ENCODE peak calls at places on chromosomes 4 and X, in ten cellular contexts. One of them, this sample, is unnamed.

GRCh38 chr4:170026253-170026991 is at the start of gene MFAP3L:
- DNase-seq in activated CD4-positive, alpha-beta T cell treated with anti-CD3 and anti-CD28 coated beads for 48 hours: peak
- DNase-seq in colonic mucosa: peak
- DNase-seq in activated naive CD4-positive, alpha-beta T cell: peak
- DNase-seq in RPMI7951: peak
- DNase-seq in left cardiac atrium: peak
- DNase-seq in nephron progenitor cell: peak
- DNase-seq in GM23338: peak
- DNase-seq in iris pigment epithelial cell: peak
- DNase-seq in H54: peak
- DNase-seq in this sample: peak

GRCh38 chr4:13986533-13986932 is 359.0 kb upstream of the BOD1L1 start:
- DNase-seq in activated CD4-positive, alpha-beta T cell treated with anti-CD3 and anti-CD28 coated beads for 48 hours: no peak
- DNase-seq in colonic mucosa: no peak
- DNase-seq in activated naive CD4-positive, alpha-beta T cell: no peak
- DNase-seq in RPMI7951: no peak
- DNase-seq in left cardiac atrium: no peak
- DNase-seq in nephron progenitor cell: no peak
- DNase-seq in GM23338: no peak
- DNase-seq in iris pigment epithelial cell: no peak
- DNase-seq in H54: no peak
- DNase-seq in this sample: no peak

GRCh38 chr4:112007361-112007760 is 137.9 kb upstream of the FAM241A start:
- DNase-seq in activated CD4-positive, alpha-beta T cell treated with anti-CD3 and anti-CD28 coated beads for 48 hours: no peak
- DNase-seq in colonic mucosa: no peak
- DNase-seq in activated naive CD4-positive, alpha-beta T cell: no peak
- DNase-seq in RPMI7951: no peak
- DNase-seq in left cardiac atrium: no peak
- DNase-seq in nephron progenitor cell: no peak
- DNase-seq in GM23338: no peak
- DNase-seq in iris pigment epithelial cell: no peak
- DNase-seq in H54: no peak
- DNase-seq in this sample: no peak

GRCh38 chr4:173218411-173219125 is 50.0 kb downstream of the GALNT7 start:
- DNase-seq in activated CD4-positive, alpha-beta T cell treated with anti-CD3 and anti-CD28 coated beads for 48 hours: no peak
- DNase-seq in colonic mucosa: no peak
- DNase-seq in activated naive CD4-positive, alpha-beta T cell: no peak
- DNase-seq in RPMI7951: peak
- DNase-seq in left cardiac atrium: no peak
- DNase-seq in nephron progenitor cell: no peak
- DNase-seq in GM23338: no peak
- DNase-seq in iris pigment epithelial cell: peak
- DNase-seq in H54: no peak
- DNase-seq in this sample: no peak

GRCh38 chrX:99308302-99308701 is 1101.8 kb downstream of the PCDH19 start:
- DNase-seq in activated CD4-positive, alpha-beta T cell treated with anti-CD3 and anti-CD28 coated beads for 48 hours: no peak
- DNase-seq in colonic mucosa: no peak
- DNase-seq in activated naive CD4-positive, alpha-beta T cell: no peak
- DNase-seq in RPMI7951: no peak
- DNase-seq in left cardiac atrium: no peak
- DNase-seq in nephron progenitor cell: no peak
- DNase-seq in GM23338: no peak
- DNase-seq in iris pigment epithelial cell: no peak
- DNase-seq in H54: no peak
- DNase-seq in this sample: no peak

GRCh38 chrX:16319929-16320328 is 152.6 kb downstream of the MAGEB17 start:
- DNase-seq in activated CD4-positive, alpha-beta T cell treated with anti-CD3 and anti-CD28 coated beads for 48 hours: no peak
- DNase-seq in colonic mucosa: no peak
- DNase-seq in activated naive CD4-positive, alpha-beta T cell: no peak
- DNase-seq in RPMI7951: peak
- DNase-seq in left cardiac atrium: no peak
- DNase-seq in nephron progenitor cell: no peak
- DNase-seq in GM23338: no peak
- DNase-seq in iris pigment epithelial cell: peak
- DNase-seq in H54: no peak
- DNase-seq in this sample: no peak

GRCh38 chr4:41432889-41433288 is 105.1 kb upstream of the LIMCH1 start:
- DNase-seq in activated CD4-positive, alpha-beta T cell treated with anti-CD3 and anti-CD28 coated beads for 48 hours: no peak
- DNase-seq in colonic mucosa: no peak
- DNase-seq in activated naive CD4-positive, alpha-beta T cell: no peak
- DNase-seq in RPMI7951: peak
- DNase-seq in left cardiac atrium: no peak
- DNase-seq in nephron progenitor cell: no peak
- DNase-seq in GM23338: peak
- DNase-seq in iris pigment epithelial cell: peak
- DNase-seq in H54: no peak
- DNase-seq in this sample: peak

GRCh38 chr4:47145630-47146029 is 114.3 kb downstream of the GABRB1 start:
- DNase-seq in activated CD4-positive, alpha-beta T cell treated with anti-CD3 and anti-CD28 coated beads for 48 hours: no peak
- DNase-seq in colonic mucosa: no peak
- DNase-seq in activated naive CD4-positive, alpha-beta T cell: no peak
- DNase-seq in RPMI7951: peak
- DNase-seq in left cardiac atrium: no peak
- DNase-seq in nephron progenitor cell: no peak
- DNase-seq in GM23338: peak
- DNase-seq in iris pigment epithelial cell: peak
- DNase-seq in H54: no peak
- DNase-seq in this sample: no peak

GRCh38 chr4:53706422-53707032 is 115.2 kb upstream of the LNX1 start:
- DNase-seq in activated CD4-positive, alpha-beta T cell treated with anti-CD3 and anti-CD28 coated beads for 48 hours: no peak
- DNase-seq in colonic mucosa: peak
- DNase-seq in activated naive CD4-positive, alpha-beta T cell: no peak
- DNase-seq in RPMI7951: peak
- DNase-seq in left cardiac atrium: no peak
- DNase-seq in nephron progenitor cell: peak
- DNase-seq in GM23338: peak
- DNase-seq in iris pigment epithelial cell: peak
- DNase-seq in H54: no peak
- DNase-seq in this sample: peak

GRCh38 chr4:9703391-9703790 is 78.0 kb upstream of the DRD5 start:
- DNase-seq in activated CD4-positive, alpha-beta T cell treated with anti-CD3 and anti-CD28 coated beads for 48 hours: peak
- DNase-seq in colonic mucosa: peak
- DNase-seq in activated naive CD4-positive, alpha-beta T cell: peak
- DNase-seq in RPMI7951: peak
- DNase-seq in left cardiac atrium: peak
- DNase-seq in nephron progenitor cell: peak
- DNase-seq in GM23338: peak
- DNase-seq in iris pigment epithelial cell: peak
- DNase-seq in H54: no peak
- DNase-seq in this sample: peak

GRCh38 chr4:2799971-2800690 is 7.2 kb downstream of the SH3BP2 start:
- DNase-seq in activated CD4-positive, alpha-beta T cell treated with anti-CD3 and anti-CD28 coated beads for 48 hours: peak
- DNase-seq in colonic mucosa: peak
- DNase-seq in activated naive CD4-positive, alpha-beta T cell: no peak
- DNase-seq in RPMI7951: peak
- DNase-seq in left cardiac atrium: peak
- DNase-seq in nephron progenitor cell: peak
- DNase-seq in GM23338: no peak
- DNase-seq in iris pigment epithelial cell: no peak
- DNase-seq in H54: no peak
- DNase-seq in this sample: no peak

GRCh38 chr4:61094854-61095598 is 105.1 kb upstream of the ADGRL3 start:
- DNase-seq in activated CD4-positive, alpha-beta T cell treated with anti-CD3 and anti-CD28 coated beads for 48 hours: no peak
- DNase-seq in colonic mucosa: no peak
- DNase-seq in activated naive CD4-positive, alpha-beta T cell: no peak
- DNase-seq in RPMI7951: no peak
- DNase-seq in left cardiac atrium: no peak
- DNase-seq in nephron progenitor cell: no peak
- DNase-seq in GM23338: no peak
- DNase-seq in iris pigment epithelial cell: no peak
- DNase-seq in H54: no peak
- DNase-seq in this sample: no peak

GRCh38 chr4:116726523-116726922 is 358.9 kb downstream of the TRAM1L1 start:
- DNase-seq in activated CD4-positive, alpha-beta T cell treated with anti-CD3 and anti-CD28 coated beads for 48 hours: no peak
- DNase-seq in colonic mucosa: no peak
- DNase-seq in activated naive CD4-positive, alpha-beta T cell: no peak
- DNase-seq in RPMI7951: no peak
- DNase-seq in left cardiac atrium: no peak
- DNase-seq in nephron progenitor cell: no peak
- DNase-seq in GM23338: no peak
- DNase-seq in iris pigment epithelial cell: no peak
- DNase-seq in H54: no peak
- DNase-seq in this sample: no peak

GRCh38 chr4:38166082-38166481 is 205.9 kb downstream of the PTTG2 start:
- DNase-seq in activated CD4-positive, alpha-beta T cell treated with anti-CD3 and anti-CD28 coated beads for 48 hours: no peak
- DNase-seq in colonic mucosa: no peak
- DNase-seq in activated naive CD4-positive, alpha-beta T cell: no peak
- DNase-seq in RPMI7951: no peak
- DNase-seq in left cardiac atrium: no peak
- DNase-seq in nephron progenitor cell: no peak
- DNase-seq in GM23338: peak
- DNase-seq in iris pigment epithelial cell: no peak
- DNase-seq in H54: no peak
- DNase-seq in this sample: peak

GRCh38 chr4:16264798-16265197 is 38.5 kb upstream of the TAPT1 start:
- DNase-seq in activated CD4-positive, alpha-beta T cell treated with anti-CD3 and anti-CD28 coated beads for 48 hours: no peak
- DNase-seq in colonic mucosa: no peak
- DNase-seq in activated naive CD4-positive, alpha-beta T cell: no peak
- DNase-seq in RPMI7951: peak
- DNase-seq in left cardiac atrium: no peak
- DNase-seq in nephron progenitor cell: no peak
- DNase-seq in GM23338: peak
- DNase-seq in iris pigment epithelial cell: peak
- DNase-seq in H54: no peak
- DNase-seq in this sample: no peak

GRCh38 chr4:68904786-68905185 is 46.8 kb downstream of the UGT2A3 start:
- DNase-seq in activated CD4-positive, alpha-beta T cell treated with anti-CD3 and anti-CD28 coated beads for 48 hours: no peak
- DNase-seq in colonic mucosa: peak
- DNase-seq in activated naive CD4-positive, alpha-beta T cell: no peak
- DNase-seq in RPMI7951: no peak
- DNase-seq in left cardiac atrium: no peak
- DNase-seq in nephron progenitor cell: no peak
- DNase-seq in GM23338: peak
- DNase-seq in iris pigment epithelial cell: no peak
- DNase-seq in H54: no peak
- DNase-seq in this sample: peak

GRCh38 chrX:11465648-11466411 is 172.6 kb downstream of the AMELX start:
- DNase-seq in activated CD4-positive, alpha-beta T cell treated with anti-CD3 and anti-CD28 coated beads for 48 hours: no peak
- DNase-seq in colonic mucosa: no peak
- DNase-seq in activated naive CD4-positive, alpha-beta T cell: no peak
- DNase-seq in RPMI7951: no peak
- DNase-seq in left cardiac atrium: no peak
- DNase-seq in nephron progenitor cell: no peak
- DNase-seq in GM23338: no peak
- DNase-seq in iris pigment epithelial cell: peak
- DNase-seq in H54: no peak
- DNase-seq in this sample: no peak

GRCh38 chr4:98522062-98522461 is 136.3 kb downstream of the TSPAN5 start:
- DNase-seq in activated CD4-positive, alpha-beta T cell treated with anti-CD3 and anti-CD28 coated beads for 48 hours: no peak
- DNase-seq in colonic mucosa: no peak
- DNase-seq in activated naive CD4-positive, alpha-beta T cell: no peak
- DNase-seq in RPMI7951: no peak
- DNase-seq in left cardiac atrium: no peak
- DNase-seq in nephron progenitor cell: no peak
- DNase-seq in GM23338: no peak
- DNase-seq in iris pigment epithelial cell: peak
- DNase-seq in H54: no peak
- DNase-seq in this sample: no peak

GRCh38 chr4:90419124-90419711 is 292.0 kb downstream of the CCSER1 start:
- DNase-seq in activated CD4-positive, alpha-beta T cell treated with anti-CD3 and anti-CD28 coated beads for 48 hours: no peak
- DNase-seq in colonic mucosa: no peak
- DNase-seq in activated naive CD4-positive, alpha-beta T cell: no peak
- DNase-seq in RPMI7951: peak
- DNase-seq in left cardiac atrium: no peak
- DNase-seq in nephron progenitor cell: no peak
- DNase-seq in GM23338: peak
- DNase-seq in iris pigment epithelial cell: peak
- DNase-seq in H54: peak
- DNase-seq in this sample: no peak

GRCh38 chr4:7068279-7068842 is 497 bp upstream of the GRPEL1 start:
- DNase-seq in activated CD4-positive, alpha-beta T cell treated with anti-CD3 and anti-CD28 coated beads for 48 hours: no peak
- DNase-seq in colonic mucosa: no peak
- DNase-seq in activated naive CD4-positive, alpha-beta T cell: peak
- DNase-seq in RPMI7951: no peak
- DNase-seq in left cardiac atrium: no peak
- DNase-seq in nephron progenitor cell: no peak
- DNase-seq in GM23338: no peak
- DNase-seq in iris pigment epithelial cell: no peak
- DNase-seq in H54: no peak
- DNase-seq in this sample: no peak

GRCh38 chr4:87527446-87528240 is 1.5 kb downstream of the SPARCL1 start:
- DNase-seq in activated CD4-positive, alpha-beta T cell treated with anti-CD3 and anti-CD28 coated beads for 48 hours: no peak
- DNase-seq in colonic mucosa: no peak
- DNase-seq in activated naive CD4-positive, alpha-beta T cell: no peak
- DNase-seq in RPMI7951: no peak
- DNase-seq in left cardiac atrium: peak
- DNase-seq in nephron progenitor cell: no peak
- DNase-seq in GM23338: no peak
- DNase-seq in iris pigment epithelial cell: peak
- DNase-seq in H54: no peak
- DNase-seq in this sample: no peak